ENCODE peak calls at places on chromosomes 13 and 19, in ten cellular contexts. One of them, this sample, is unnamed.

GRCh38 chr19:35248310-35249145 is at the start of gene LSR:
- DNase-seq in amniotic stem cell: no peak
- DNase-seq in ELR: no peak
- DNase-seq in activated naive CD4-positive, alpha-beta T cell treated with Interleukin-2 at 50 U/mL for 16 hours: peak
- DNase-seq in HCT116: peak
- DNase-seq in stromal cell of bone marrow: no peak
- DNase-seq in AG20443: peak
- DNase-seq in hypothalamus: no peak
- DNase-seq in NCI-H1092: no peak
- DNase-seq in T-cell: peak
- DNase-seq in this sample: peak

GRCh38 chr13:23469901-23470525 is 36.5 kb upstream of the SACS start:
- DNase-seq in amniotic stem cell: peak
- DNase-seq in ELR: peak
- DNase-seq in activated naive CD4-positive, alpha-beta T cell treated with Interleukin-2 at 50 U/mL for 16 hours: no peak
- DNase-seq in HCT116: no peak
- DNase-seq in stromal cell of bone marrow: no peak
- DNase-seq in AG20443: peak
- DNase-seq in hypothalamus: no peak
- DNase-seq in NCI-H1092: no peak
- DNase-seq in T-cell: no peak
- DNase-seq in this sample: no peak

GRCh38 chr19:9786342-9786741 is 17.8 kb upstream of the ZNF846 start:
- DNase-seq in amniotic stem cell: no peak
- DNase-seq in ELR: no peak
- DNase-seq in activated naive CD4-positive, alpha-beta T cell treated with Interleukin-2 at 50 U/mL for 16 hours: no peak
- DNase-seq in HCT116: no peak
- DNase-seq in stromal cell of bone marrow: no peak
- DNase-seq in AG20443: no peak
- DNase-seq in hypothalamus: no peak
- DNase-seq in NCI-H1092: no peak
- DNase-seq in T-cell: no peak
- DNase-seq in this sample: no peak

GRCh38 chr13:44868397-44868796 is 120.9 kb downstream of the NUFIP1 start:
- DNase-seq in amniotic stem cell: no peak
- DNase-seq in ELR: no peak
- DNase-seq in activated naive CD4-positive, alpha-beta T cell treated with Interleukin-2 at 50 U/mL for 16 hours: no peak
- DNase-seq in HCT116: no peak
- DNase-seq in stromal cell of bone marrow: no peak
- DNase-seq in AG20443: no peak
- DNase-seq in hypothalamus: no peak
- DNase-seq in NCI-H1092: no peak
- DNase-seq in T-cell: no peak
- DNase-seq in this sample: no peak

GRCh38 chr19:7280940-7281666 is 13.1 kb downstream of the INSR start:
- DNase-seq in amniotic stem cell: no peak
- DNase-seq in ELR: no peak
- DNase-seq in activated naive CD4-positive, alpha-beta T cell treated with Interleukin-2 at 50 U/mL for 16 hours: no peak
- DNase-seq in HCT116: no peak
- DNase-seq in stromal cell of bone marrow: no peak
- DNase-seq in AG20443: no peak
- DNase-seq in hypothalamus: no peak
- DNase-seq in NCI-H1092: no peak
- DNase-seq in T-cell: no peak
- DNase-seq in this sample: no peak

GRCh38 chr13:45542878-45543277 is 72.7 kb downstream of the ERICH6B start:
- DNase-seq in amniotic stem cell: no peak
- DNase-seq in ELR: no peak
- DNase-seq in activated naive CD4-positive, alpha-beta T cell treated with Interleukin-2 at 50 U/mL for 16 hours: no peak
- DNase-seq in HCT116: no peak
- DNase-seq in stromal cell of bone marrow: no peak
- DNase-seq in AG20443: no peak
- DNase-seq in hypothalamus: no peak
- DNase-seq in NCI-H1092: no peak
- DNase-seq in T-cell: no peak
- DNase-seq in this sample: no peak

GRCh38 chr19:44905437-44906160 is at the start of gene APOE:
- DNase-seq in amniotic stem cell: no peak
- DNase-seq in ELR: peak
- DNase-seq in activated naive CD4-positive, alpha-beta T cell treated with Interleukin-2 at 50 U/mL for 16 hours: no peak
- DNase-seq in HCT116: no peak
- DNase-seq in stromal cell of bone marrow: no peak
- DNase-seq in AG20443: no peak
- DNase-seq in hypothalamus: peak
- DNase-seq in NCI-H1092: no peak
- DNase-seq in T-cell: no peak
- DNase-seq in this sample: no peak

GRCh38 chr19:19634516-19635312 is 6.7 kb upstream of the LPAR2 start:
- DNase-seq in amniotic stem cell: no peak
- DNase-seq in ELR: no peak
- DNase-seq in activated naive CD4-positive, alpha-beta T cell treated with Interleukin-2 at 50 U/mL for 16 hours: no peak
- DNase-seq in HCT116: no peak
- DNase-seq in stromal cell of bone marrow: no peak
- DNase-seq in AG20443: no peak
- DNase-seq in hypothalamus: no peak
- DNase-seq in NCI-H1092: no peak
- DNase-seq in T-cell: no peak
- DNase-seq in this sample: no peak

GRCh38 chr13:33606692-33607091 is 211.3 kb upstream of the RFC3 start:
- DNase-seq in amniotic stem cell: no peak
- DNase-seq in ELR: peak
- DNase-seq in activated naive CD4-positive, alpha-beta T cell treated with Interleukin-2 at 50 U/mL for 16 hours: no peak
- DNase-seq in HCT116: no peak
- DNase-seq in stromal cell of bone marrow: no peak
- DNase-seq in AG20443: no peak
- DNase-seq in hypothalamus: peak
- DNase-seq in NCI-H1092: no peak
- DNase-seq in T-cell: no peak
- DNase-seq in this sample: no peak

GRCh38 chr19:4908781-4909171 is 525 bp upstream of the UHRF1 start:
- DNase-seq in amniotic stem cell: no peak
- DNase-seq in ELR: no peak
- DNase-seq in activated naive CD4-positive, alpha-beta T cell treated with Interleukin-2 at 50 U/mL for 16 hours: no peak
- DNase-seq in HCT116: no peak
- DNase-seq in stromal cell of bone marrow: no peak
- DNase-seq in AG20443: no peak
- DNase-seq in hypothalamus: no peak
- DNase-seq in NCI-H1092: no peak
- DNase-seq in T-cell: no peak
- DNase-seq in this sample: no peak

GRCh38 chr19:15101479-15102082 is 5.6 kb upstream of the SYDE1 start:
- DNase-seq in amniotic stem cell: peak
- DNase-seq in ELR: peak
- DNase-seq in activated naive CD4-positive, alpha-beta T cell treated with Interleukin-2 at 50 U/mL for 16 hours: peak
- DNase-seq in HCT116: peak
- DNase-seq in stromal cell of bone marrow: no peak
- DNase-seq in AG20443: peak
- DNase-seq in hypothalamus: no peak
- DNase-seq in NCI-H1092: no peak
- DNase-seq in T-cell: peak
- DNase-seq in this sample: peak

GRCh38 chr13:20370815-20371421 is 138.8 kb upstream of the GJB6 start:
- DNase-seq in amniotic stem cell: no peak
- DNase-seq in ELR: no peak
- DNase-seq in activated naive CD4-positive, alpha-beta T cell treated with Interleukin-2 at 50 U/mL for 16 hours: no peak
- DNase-seq in HCT116: no peak
- DNase-seq in stromal cell of bone marrow: no peak
- DNase-seq in AG20443: no peak
- DNase-seq in hypothalamus: no peak
- DNase-seq in NCI-H1092: no peak
- DNase-seq in T-cell: no peak
- DNase-seq in this sample: no peak

GRCh38 chr13:40070357-40070756 is 414.9 kb downstream of the COG6 start:
- DNase-seq in amniotic stem cell: no peak
- DNase-seq in ELR: no peak
- DNase-seq in activated naive CD4-positive, alpha-beta T cell treated with Interleukin-2 at 50 U/mL for 16 hours: no peak
- DNase-seq in HCT116: no peak
- DNase-seq in stromal cell of bone marrow: no peak
- DNase-seq in AG20443: no peak
- DNase-seq in hypothalamus: no peak
- DNase-seq in NCI-H1092: no peak
- DNase-seq in T-cell: no peak
- DNase-seq in this sample: peak

GRCh38 chr19:17538684-17539287 is 16.7 kb upstream of the COLGALT1 start:
- DNase-seq in amniotic stem cell: no peak
- DNase-seq in ELR: peak
- DNase-seq in activated naive CD4-positive, alpha-beta T cell treated with Interleukin-2 at 50 U/mL for 16 hours: no peak
- DNase-seq in HCT116: no peak
- DNase-seq in stromal cell of bone marrow: no peak
- DNase-seq in AG20443: no peak
- DNase-seq in hypothalamus: no peak
- DNase-seq in NCI-H1092: no peak
- DNase-seq in T-cell: no peak
- DNase-seq in this sample: no peak

GRCh38 chr19:3119782-3120380 is 16.0 kb upstream of the GNA15 start:
- DNase-seq in amniotic stem cell: no peak
- DNase-seq in ELR: no peak
- DNase-seq in activated naive CD4-positive, alpha-beta T cell treated with Interleukin-2 at 50 U/mL for 16 hours: no peak
- DNase-seq in HCT116: no peak
- DNase-seq in stromal cell of bone marrow: no peak
- DNase-seq in AG20443: no peak
- DNase-seq in hypothalamus: no peak
- DNase-seq in NCI-H1092: no peak
- DNase-seq in T-cell: no peak
- DNase-seq in this sample: no peak